ENCODE peak calls at places on chromosome 5, in eight cellular contexts. R, G, U, H, N, D, V and M are unnamed samples.

GRCh38 chr5:180673371-180674252 is 24.2 kb upstream of the FLT4 start:
- DNase-seq in V (no peak), N (no peak), D (no peak), H (no peak), R (no peak), G (no peak), U (no peak), M (no peak)

GRCh38 chr5:79488058-79488457 is 25.9 kb downstream of the HOMER1 start:
- DNase-seq in G (no peak), N (no peak), D (no peak), H (no peak), V (no peak), U (no peak), R (no peak), M (no peak)

GRCh38 chr5:28734396-28734795 is 1696.0 kb upstream of the CDH9 start:
- DNase-seq in H (no peak), G (no peak), V (no peak), R (no peak), N (no peak), D (no peak), U (no peak), M (no peak)

GRCh38 chr5:178527458-178528307 is 62.5 kb downstream of the COL23A1 start:
- DNase-seq in G (no peak), H (peak), D (no peak), R (peak), V (no peak), U (no peak), N (no peak), M (no peak)

GRCh38 chr5:167528651-167529050 is 762.8 kb upstream of the WWC1 start:
- DNase-seq in N (no peak), R (no peak), V (no peak), H (no peak), U (no peak), D (no peak), G (no peak), M (no peak)

GRCh38 chr5:33319151-33319550 is 121.6 kb upstream of the TARS1 start:
- DNase-seq in R (no peak), U (no peak), N (no peak), H (no peak), G (no peak), V (no peak), D (no peak), M (no peak)

GRCh38 chr5:9058161-9058560 is 487.7 kb downstream of the SEMA5A start:
- DNase-seq in R (no peak), D (no peak), N (no peak), U (no peak), H (no peak), G (no peak), V (no peak), M (no peak)

GRCh38 chr5:112784726-112785125 is 47.0 kb downstream of the APC start:
- DNase-seq in U (no peak), N (no peak), G (no peak), R (no peak), H (no peak), V (no peak), D (no peak), M (no peak)

GRCh38 chr5:75951158-75951557 is 132.0 kb upstream of the SV2C start:
- DNase-seq in U (no peak), N (no peak), G (no peak), V (no peak), D (no peak), R (no peak), H (no peak), M (no peak)

GRCh38 chr5:111948517-111948916 is 191.5 kb upstream of the NREP start:
- DNase-seq in G (no peak), R (no peak), N (peak), H (no peak), U (no peak), V (no peak), D (no peak), M (no peak)

GRCh38 chr5:32225445-32225844 is 51.3 kb upstream of the GOLPH3 start:
- DNase-seq in N (no peak), G (no peak), H (no peak), R (no peak), V (no peak), U (no peak), D (no peak), M (no peak)

GRCh38 chr5:137146402-137146889 is 352.7 kb downstream of the SPOCK1 start:
- DNase-seq in V (peak), D (no peak), G (no peak), U (no peak), N (peak), H (no peak), R (no peak), M (no peak)

GRCh38 chr5:109411627-109412026 is 1.9 kb upstream of the PJA2 start:
- DNase-seq in N (peak), D (no peak), R (no peak), H (no peak), G (no peak), U (no peak), V (peak), M (no peak)

GRCh38 chr5:109409061-109409843 is 522 bp downstream of the PJA2 start:
- DNase-seq in H (peak), D (peak), G (peak), R (peak), V (peak), N (peak), U (no peak), M (peak)

GRCh38 chr5:109410389-109411174 is 808 bp upstream of the PJA2 start:
- DNase-seq in N (peak), V (peak), R (peak), H (peak), U (no peak), D (peak), G (peak), M (peak)

GRCh38 chr5:109411175-109411514 is 1.4 kb upstream of the PJA2 start:
- DNase-seq in G (no peak), H (no peak), V (no peak), D (no peak), U (no peak), R (no peak), N (no peak), M (no peak)

DNA sequence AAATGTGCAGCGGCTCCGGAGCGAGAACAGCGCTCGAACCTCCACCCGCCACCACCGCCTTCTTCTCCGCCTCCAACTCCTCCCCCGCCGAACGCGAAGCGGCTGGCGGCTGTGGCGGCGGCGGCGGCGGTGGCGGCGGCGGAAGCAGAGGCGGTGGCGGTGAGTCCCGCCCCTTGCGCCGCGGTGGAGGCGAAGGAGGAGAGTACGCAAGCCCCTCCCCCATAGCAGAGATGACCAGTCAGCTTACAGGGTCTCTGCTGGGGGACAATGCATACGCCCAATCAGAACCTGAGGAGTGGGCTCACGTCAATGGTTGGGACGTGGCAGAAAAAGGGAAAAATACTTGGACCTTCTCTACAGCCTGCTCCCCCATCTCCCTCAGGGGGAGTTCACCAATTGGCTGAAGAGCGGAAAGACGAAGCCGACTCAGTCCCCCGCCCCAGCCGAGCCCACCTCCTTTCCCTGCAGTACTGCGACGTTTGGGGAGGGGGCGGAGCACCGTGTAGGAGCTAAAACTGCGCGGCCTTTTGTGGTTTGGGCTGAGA is at the start of gene PJA2:
- DNase-seq in R (peak), G (peak), N (peak), D (peak), H (peak), U (peak), V (peak), M (peak)
- TF ChIP-seq POLR2A in R (no peak), G (peak), N (peak), D (no peak), H (peak), U (no peak), V (peak), M (peak)

GRCh38 chr5:133249593-133249992 is 197.8 kb downstream of the HSPA4 start:
- DNase-seq in U (no peak), V (no peak), N (no peak), D (peak), G (no peak), R (no peak), H (peak), M (no peak)
- TF ChIP-seq POLR2A in U (no peak), V (no peak), N (no peak), D (no peak), G (no peak), R (no peak), H (no peak), M (no peak)

DNA sequence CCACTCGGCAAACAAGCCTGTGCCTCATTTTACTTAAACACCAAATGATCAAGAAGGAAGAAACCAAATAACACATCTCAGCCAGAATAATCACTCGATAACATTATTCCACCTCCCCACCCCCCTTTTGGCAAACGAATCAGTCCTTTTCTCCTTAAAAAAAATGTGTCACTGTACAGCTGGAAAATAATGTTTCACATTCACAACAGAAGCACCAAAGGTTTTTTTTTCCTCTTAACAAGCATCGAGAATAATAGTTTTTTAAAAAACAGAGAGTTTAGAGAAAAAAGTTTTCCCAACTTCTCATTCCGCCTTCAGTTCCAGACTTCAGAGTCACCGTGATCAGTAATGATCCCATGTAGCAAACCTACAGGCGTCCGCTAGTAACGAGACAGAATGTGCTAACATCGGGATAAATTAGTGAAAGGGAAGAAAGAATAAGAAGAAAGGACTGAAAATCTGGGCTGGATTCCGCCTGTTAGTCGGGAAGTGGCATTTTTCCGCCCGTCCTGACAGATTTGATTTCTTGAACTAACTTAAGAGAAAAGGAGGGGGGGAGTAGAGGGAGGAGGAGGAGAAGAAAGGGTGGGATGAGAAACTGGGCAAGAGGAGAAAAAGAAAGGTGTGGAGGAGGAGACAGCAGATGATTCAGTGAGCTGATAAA is at the start of gene ZNF608:
- DNase-seq in D (no peak), N (no peak), U (no peak), V (peak), R (no peak), H (no peak), G (peak), M (no peak)
- TF ChIP-seq POLR2A in D (no peak), N (no peak), U (no peak), V (no peak), R (no peak), H (no peak), G (peak), M (no peak)

GRCh38 chr5:14504816-14505215 is 76.8 kb upstream of the OTULINL start:
- DNase-seq in V (no peak), N (no peak), U (no peak), D (no peak), G (no peak), H (no peak), R (no peak), M (no peak)
- TF ChIP-seq POLR2A in V (no peak), N (no peak), U (no peak), D (no peak), G (no peak), H (no peak), R (no peak), M (no peak)

DNA sequence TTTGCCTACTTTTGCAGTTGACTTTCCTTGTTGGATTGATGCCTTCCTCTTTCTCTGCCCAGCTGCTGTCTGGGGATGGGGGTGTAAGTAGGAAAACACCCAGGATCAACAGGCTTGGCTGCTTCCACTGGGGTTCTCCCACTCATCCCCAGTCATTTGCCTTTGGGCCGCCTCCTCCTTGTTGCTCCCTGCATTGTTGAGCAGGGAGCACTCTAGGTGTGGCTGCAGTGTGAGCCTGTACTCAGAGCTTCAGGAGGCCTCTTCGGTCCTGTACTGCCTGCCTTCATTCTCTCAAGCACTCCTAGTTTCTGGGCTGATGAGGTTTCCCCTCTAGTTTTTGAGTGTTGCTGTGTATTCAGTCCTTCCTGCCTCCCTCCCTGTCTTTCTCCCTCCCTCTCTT is 12.1 kb downstream of the RHOBTB3 start:
- DNase-seq in D (no peak), N (no peak), G (no peak), V (no peak), H (no peak), U (no peak), R (no peak), M (no peak)
- TF ChIP-seq POLR2A in D (no peak), N (no peak), G (no peak), V (no peak), H (no peak), U (no peak), R (no peak), M (no peak)